ENCODE peak calls at places on chromosomes 3 and 15, in ten cellular contexts. G, E, A, D, M, K, U, H, F and X are unnamed samples.

GRCh38 chr15:90232196-90232595 is 1.5 kb downstream of the CIB1 start:
- DNase-seq in U (no peak), K (no peak), H (no peak), D (no peak), M (no peak), E (no peak), A (no peak), G (no peak), F (no peak), X (no peak)

GRCh38 chr3:53171827-53172505 is 11.0 kb downstream of the PRKCD start:
- DNase-seq in F (no peak), K (no peak), D (no peak), A (no peak), G (no peak), H (no peak), M (no peak), U (no peak), E (no peak), X (peak)

GRCh38 chr3:168091299-168091852 is 4.3 kb downstream of the GOLIM4 start:
- DNase-seq in G (no peak), K (no peak), E (no peak), M (no peak), U (no peak), F (no peak), D (no peak), A (no peak), H (no peak), X (no peak)

GRCh38 chr15:66936115-66936863 is 129.1 kb upstream of the SMAD3 start:
- DNase-seq in M (no peak), A (no peak), F (no peak), E (no peak), D (no peak), H (no peak), K (no peak), G (no peak), U (no peak), X (no peak)

GRCh38 chr3:116179091-116179490 is 266.2 kb downstream of the LSAMP start:
- DNase-seq in H (no peak), A (no peak), D (no peak), E (no peak), M (no peak), U (no peak), F (no peak), K (no peak), G (no peak), X (no peak)

GRCh38 chr3:112304611-112305010 is 10.6 kb upstream of the SLC9C1 start:
- DNase-seq in G (no peak), A (no peak), D (no peak), M (no peak), U (no peak), H (no peak), K (no peak), F (no peak), E (no peak), X (no peak)

GRCh38 chr3:101940521-101940992 is 91.2 kb downstream of the NFKBIZ start:
- DNase-seq in E (no peak), D (no peak), U (peak), H (no peak), K (peak), F (peak), G (no peak), A (peak), M (no peak), X (no peak)

GRCh38 chr3:169578381-169578780 is 85.1 kb downstream of the MECOM start:
- DNase-seq in F (no peak), D (no peak), H (no peak), G (no peak), E (no peak), K (no peak), A (no peak), M (no peak), U (no peak), X (no peak)

GRCh38 chr3:13262493-13263211 is 157.5 kb downstream of the NUP210 start:
- DNase-seq in H (no peak), G (peak), E (no peak), K (no peak), D (no peak), M (no peak), A (peak), U (peak), F (no peak), X (no peak)

GRCh38 chr3:133754973-133755828 is 9.0 kb downstream of the TF start:
- DNase-seq in F (no peak), A (no peak), M (no peak), K (no peak), U (no peak), H (no peak), G (no peak), D (no peak), E (no peak), X (no peak)

GRCh38 chr3:149472393-149472792 is 2.1 kb upstream of the TM4SF4 start:
- DNase-seq in G (no peak), D (no peak), H (no peak), A (no peak), F (no peak), E (no peak), U (no peak), M (no peak), K (no peak), X (no peak)

GRCh38 chr3:67808906-67809305 is 154.5 kb upstream of the SUCLG2 start:
- DNase-seq in A (no peak), U (no peak), F (no peak), K (no peak), E (no peak), G (no peak), M (no peak), D (no peak), H (no peak), X (no peak)

GRCh38 chr3:180870008-180870733 is 42.3 kb upstream of the FXR1 start:
- DNase-seq in E (no peak), G (no peak), K (no peak), H (no peak), D (no peak), A (no peak), U (no peak), F (peak), M (no peak), X (no peak)

GRCh38 chr3:170862618-170863374 is 7.2 kb downstream of the RPL22L1 start:
- DNase-seq in D (no peak), A (no peak), K (no peak), G (no peak), E (no peak), M (no peak), U (no peak), H (no peak), F (no peak), X (no peak)

GRCh38 chr3:185646382-185647133 is 60.5 kb downstream of the SENP2 start:
- DNase-seq in M (no peak), F (no peak), U (no peak), A (no peak), D (no peak), K (no peak), H (no peak), G (no peak), E (no peak), X (peak)

GRCh38 chr15:66563126-66563525 is 2.7 kb downstream of the LCTL start:
- DNase-seq in A (no peak), U (no peak), D (no peak), F (no peak), G (no peak), H (no peak), E (no peak), K (no peak), M (no peak), X (no peak)

GRCh38 chr3:72022027-72022426 is 237.1 kb upstream of the PROK2 start:
- DNase-seq in H (no peak), D (no peak), K (no peak), U (no peak), F (no peak), G (no peak), M (no peak), A (no peak), E (no peak), X (no peak)

GRCh38 chr3:85801955-85802354 is 843.2 kb downstream of the CADM2 start:
- DNase-seq in E (no peak), D (no peak), A (no peak), K (peak), U (no peak), M (no peak), G (no peak), F (peak), H (no peak), X (no peak)

GRCh38 chr15:77505556-77505955 is 84.9 kb downstream of the HMG20A start:
- DNase-seq in E (no peak), G (no peak), M (no peak), K (no peak), A (no peak), F (no peak), H (no peak), U (no peak), D (no peak), X (no peak)

GRCh38 chr3:161349529-161350278 is 21.6 kb downstream of the SPTSSB start:
- DNase-seq in G (no peak), A (peak), F (peak), K (no peak), E (no peak), U (peak), H (no peak), M (no peak), D (no peak), X (no peak)

GRCh38 chr3:190120161-190121060 is at the start of gene P3H2:
- DNase-seq in A (peak), K (peak), U (peak), H (peak), M (peak), E (peak), F (peak), G (peak), D (no peak), X (peak)

GRCh38 chr3:27046346-27046745 is 322.8 kb downstream of the NEK10 start:
- DNase-seq in F (peak), U (no peak), E (no peak), G (no peak), A (no peak), M (no peak), K (no peak), H (no peak), D (no peak), X (no peak)

GRCh38 chr15:85137507-85138175 is 156.0 kb downstream of the PDE8A start:
- DNase-seq in K (no peak), G (no peak), F (no peak), H (no peak), D (no peak), E (no peak), U (no peak), M (no peak), A (no peak), X (no peak)

GRCh38 chr3:128173241-128173640 is 20.0 kb downstream of the EEFSEC start:
- DNase-seq in G (no peak), F (no peak), E (no peak), K (no peak), H (no peak), D (no peak), A (no peak), U (no peak), M (no peak), X (no peak)

GRCh38 chr3:8494332-8494731 is 7.3 kb upstream of the LMCD1 start:
- DNase-seq in F (no peak), K (no peak), A (no peak), M (no peak), H (no peak), G (no peak), E (no peak), U (no peak), D (no peak), X (no peak)

GRCh38 chr3:185200639-185201038 is 47.8 kb upstream of the C3orf70 start:
- DNase-seq in F (no peak), A (no peak), K (no peak), D (no peak), H (no peak), G (no peak), M (no peak), U (no peak), E (no peak), X (no peak)

GRCh38 chr3:57770121-57770828 is 14.2 kb downstream of the SLMAP start:
- DNase-seq in E (no peak), F (no peak), H (no peak), G (no peak), M (no peak), U (no peak), A (no peak), K (no peak), D (no peak), X (no peak)

GRCh38 chr3:69108813-69109212 is 13.6 kb downstream of the LMOD3 start:
- DNase-seq in H (no peak), M (no peak), F (no peak), E (no peak), D (no peak), G (no peak), A (no peak), K (no peak), U (no peak), X (no peak)

GRCh38 chr3:102926618-102927017 is 491.8 kb downstream of the ZPLD1 start:
- DNase-seq in G (no peak), M (no peak), H (no peak), E (no peak), F (no peak), U (no peak), D (no peak), K (no peak), A (no peak), X (no peak)

GRCh38 chr3:27488821-27489220 is 4.6 kb upstream of the SLC4A7 start:
- DNase-seq in K (no peak), E (no peak), F (no peak), G (no peak), M (no peak), H (no peak), U (no peak), A (no peak), D (no peak), X (no peak)

GRCh38 chr15:98888839-98889479 is 118.6 kb downstream of the PGPEP1L start:
- DNase-seq in A (no peak), M (no peak), E (no peak), D (no peak), K (no peak), F (no peak), G (no peak), H (no peak), U (no peak), X (no peak)

GRCh38 chr3:32780071-32780734 is 37.6 kb upstream of the TRIM71 start:
- DNase-seq in F (no peak), U (no peak), E (no peak), A (no peak), K (no peak), M (no peak), D (no peak), H (no peak), G (no peak), X (no peak)

GRCh38 chr15:51077565-51078153 is 17.0 kb downstream of the TNFAIP8L3 start:
- DNase-seq in A (peak), E (peak), U (peak), M (no peak), H (peak), D (peak), F (no peak), G (no peak), K (no peak), X (peak)

GRCh38 chr3:178777718-178778411 is 241.6 kb downstream of the KCNMB2 start:
- DNase-seq in A (no peak), E (no peak), U (no peak), M (no peak), H (no peak), G (no peak), F (no peak), K (no peak), D (no peak), X (no peak)

GRCh38 chr3:126355777-126356372 is 1.3 kb downstream of the KLF15 start:
- DNase-seq in E (no peak), M (peak), G (peak), D (no peak), K (peak), A (no peak), H (peak), F (peak), U (no peak), X (peak)

GRCh38 chr3:82790307-82791097 is 1029.1 kb upstream of the GBE1 start:
- DNase-seq in G (no peak), D (no peak), E (no peak), H (no peak), A (no peak), M (no peak), K (no peak), F (no peak), U (no peak), X (no peak)

GRCh38 chr15:75727031-75727531 is 14.4 kb upstream of the CSPG4 start:
- DNase-seq in U (no peak), K (no peak), H (no peak), F (no peak), E (no peak), D (no peak), M (peak), A (no peak), G (peak), X (no peak)